ENCODE peak calls at places on chromosome 1, in six cellular contexts. O is GM20000, K is NCI-H774, Y is left cardiac atrium, D is hepatic stellate cell, P is COLO829. S is an unnamed sample.

GRCh38 chr1:87880098-87880746 is 551.5 kb downstream of the LMO4 start:
- DNase-seq in O (no peak), K (no peak), Y (no peak), D (no peak), P (peak; percentile 6), S (no peak)

GRCh38 chr1:245086389-245086969 is 68.3 kb upstream of the KIF26B start:
- DNase-seq in O (no peak), K (no peak), Y (no peak), D (peak; percentile 27), P (no peak), S (no peak)

GRCh38 chr1:27955076-27955475 is 4.7 kb upstream of the XKR8 start:
- DNase-seq in O (no peak), K (no peak), Y (no peak), D (no peak), P (no peak), S (no peak)

GRCh38 chr1:236394905-236395779 is 1.1 kb downstream of the EDARADD start:
- DNase-seq in O (peak; percentile 63), K (peak; percentile 40), Y (peak; percentile 31), D (no peak), P (no peak), S (no peak)

GRCh38 chr1:108686609-108687313 is 5.3 kb upstream of the PRPF38B start:
- DNase-seq in O (no peak), K (no peak), Y (no peak), D (peak; percentile 67), P (no peak), S (no peak)

GRCh38 chr1:24389231-24389678 is 24.3 kb downstream of the STPG1 start:
- DNase-seq in O (no peak), K (no peak), Y (no peak), D (no peak), P (no peak), S (no peak)

GRCh38 chr1:1957533-1957961 is 38.5 kb upstream of the TMEM52 start:
- DNase-seq in O (no peak), K (no peak), Y (no peak), D (no peak), P (no peak), S (no peak)

GRCh38 chr1:220810963-220811362 is 24.2 kb downstream of the MTARC1 start:
- DNase-seq in O (no peak), K (no peak), Y (no peak), D (no peak), P (no peak), S (no peak)

GRCh38 chr1:108079550-108079949 is 114.6 kb upstream of the VAV3 start:
- DNase-seq in O (peak; percentile 11), K (no peak), Y (no peak), D (no peak), P (no peak), S (no peak)

S was measured in NCI-H1694.